ENCODE peak calls at places on chromosome 12, in six cellular contexts. One of them, this sample, is unnamed.

GRCh38 chr12:7271904-7272303 is 32.0 kb upstream of the ACSM4 start:
- DNase-seq in effector memory CD4-positive, alpha-beta T cell: no peak
- DNase-seq in GM12878: no peak
- DNase-seq in tibial artery: no peak
- DNase-seq in stomach: no peak
- DNase-seq in PC-3: no peak
- DNase-seq in this sample: no peak

GRCh38 chr12:57530396-57531142 is 7.9 kb downstream of the MBD6 start:
- DNase-seq in effector memory CD4-positive, alpha-beta T cell: no peak
- DNase-seq in GM12878: no peak
- DNase-seq in tibial artery: no peak
- DNase-seq in stomach: no peak
- DNase-seq in PC-3: no peak
- DNase-seq in this sample: no peak

GRCh38 chr12:76250256-76250655 is 98.0 kb downstream of the BBS10 start:
- DNase-seq in effector memory CD4-positive, alpha-beta T cell: no peak
- DNase-seq in GM12878: no peak
- DNase-seq in tibial artery: no peak
- DNase-seq in stomach: no peak
- DNase-seq in PC-3: peak; percentile 84
- DNase-seq in this sample: no peak

GRCh38 chr12:2057041-2057792 is 4.4 kb downstream of the CACNA1C start:
- DNase-seq in effector memory CD4-positive, alpha-beta T cell: no peak
- DNase-seq in GM12878: no peak
- DNase-seq in tibial artery: peak; percentile 66
- DNase-seq in stomach: peak; percentile 60
- DNase-seq in PC-3: peak; percentile 50
- DNase-seq in this sample: peak; percentile 91

GRCh38 chr12:31326689-31327659 is 1.0 kb upstream of the SINHCAF start:
- DNase-seq in effector memory CD4-positive, alpha-beta T cell: no peak
- DNase-seq in GM12878: no peak
- DNase-seq in tibial artery: no peak
- DNase-seq in stomach: no peak
- DNase-seq in PC-3: no peak
- DNase-seq in this sample: no peak

GRCh38 chr12:13101854-13102375 is 1.6 kb downstream of the GSG1 start:
- DNase-seq in effector memory CD4-positive, alpha-beta T cell: no peak
- DNase-seq in GM12878: no peak
- DNase-seq in tibial artery: no peak
- DNase-seq in stomach: no peak
- DNase-seq in PC-3: peak; percentile 88
- DNase-seq in this sample: no peak

GRCh38 chr12:113912761-113913295 is 53.3 kb downstream of the RBM19 start:
- DNase-seq in effector memory CD4-positive, alpha-beta T cell: no peak
- DNase-seq in GM12878: no peak
- DNase-seq in tibial artery: peak; percentile 36
- DNase-seq in stomach: peak; percentile 60
- DNase-seq in PC-3: peak; percentile 83
- DNase-seq in this sample: peak; percentile 92

GRCh38 chr12:109772622-109773321 is 59.1 kb downstream of the FAM222A start:
- DNase-seq in effector memory CD4-positive, alpha-beta T cell: no peak
- DNase-seq in GM12878: no peak
- DNase-seq in tibial artery: no peak
- DNase-seq in stomach: no peak
- DNase-seq in PC-3: peak; percentile 30
- DNase-seq in this sample: peak; percentile 32

GRCh38 chr12:131397493-131398181 is 313.3 kb upstream of the SFSWAP start:
- DNase-seq in effector memory CD4-positive, alpha-beta T cell: no peak
- DNase-seq in GM12878: no peak
- DNase-seq in tibial artery: no peak
- DNase-seq in stomach: no peak
- DNase-seq in PC-3: no peak
- DNase-seq in this sample: no peak

GRCh38 chr12:116539361-116539771 is 19.8 kb upstream of the MAP1LC3B2 start:
- DNase-seq in effector memory CD4-positive, alpha-beta T cell: no peak
- DNase-seq in GM12878: no peak
- DNase-seq in tibial artery: no peak
- DNase-seq in stomach: no peak
- DNase-seq in PC-3: peak; percentile 72
- DNase-seq in this sample: no peak
- H3K4me3 ChIP-seq in effector memory CD4-positive, alpha-beta T cell: no peak overlapping the region
- H3K4me3 ChIP-seq in GM12878: no peak overlapping the region
- H3K4me3 ChIP-seq in tibial artery: no peak overlapping the region
- H3K4me3 ChIP-seq in stomach: no peak overlapping the region
- H3K4me3 ChIP-seq in PC-3: peak overlapping the region; percentile 6
- H3K4me3 ChIP-seq in this sample: no peak overlapping the region

DNA sequence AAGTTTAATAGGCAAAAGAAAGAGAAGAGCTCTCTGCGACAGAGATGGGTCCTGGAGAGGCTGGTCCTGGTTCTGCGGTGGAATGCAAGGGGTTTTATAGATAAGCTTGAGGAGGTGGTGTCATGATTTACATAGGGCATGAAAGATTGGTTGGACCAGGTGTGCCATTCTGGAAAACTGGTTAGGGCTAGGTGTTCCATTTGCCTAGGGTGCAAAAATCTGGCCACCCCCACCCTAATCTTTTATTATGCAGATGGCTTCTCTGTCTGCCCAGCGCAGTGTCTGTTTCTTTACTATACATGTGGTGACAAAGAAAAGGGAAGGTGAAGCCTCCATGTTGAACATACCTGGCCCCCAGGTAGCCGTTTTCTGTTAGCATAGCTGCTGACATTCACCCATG is 65.4 kb downstream of the ERC1 start:
- DNase-seq in effector memory CD4-positive, alpha-beta T cell: no peak
- DNase-seq in GM12878: no peak
- DNase-seq in tibial artery: no peak
- DNase-seq in stomach: no peak
- DNase-seq in PC-3: no peak
- DNase-seq in this sample: no peak
- H3K27me3 ChIP-seq in effector memory CD4-positive, alpha-beta T cell: no peaks in the 10 kb centered on the region
- H3K27me3 ChIP-seq in GM12878: peaks cover 2% of the 10 kb centered on the region
- H3K27me3 ChIP-seq in tibial artery: no peaks in the 10 kb centered on the region
- H3K27me3 ChIP-seq in stomach: no peaks in the 10 kb centered on the region
- H3K27me3 ChIP-seq in PC-3: no peaks in the 10 kb centered on the region
- H3K27me3 ChIP-seq in this sample: no peaks in the 10 kb centered on the region

GRCh38 chr12:132839558-132840235 is 11.0 kb upstream of the GOLGA3 start:
- DNase-seq in effector memory CD4-positive, alpha-beta T cell: no peak
- DNase-seq in GM12878: no peak
- DNase-seq in tibial artery: no peak
- DNase-seq in stomach: no peak
- DNase-seq in PC-3: no peak
- DNase-seq in this sample: no peak

GRCh38 chr12:132838464-132839080 is 9.9 kb upstream of the GOLGA3 start:
- DNase-seq in effector memory CD4-positive, alpha-beta T cell: no peak
- DNase-seq in GM12878: no peak
- DNase-seq in tibial artery: no peak
- DNase-seq in stomach: no peak
- DNase-seq in PC-3: no peak
- DNase-seq in this sample: no peak

GRCh38 chr12:132842449-132843045 is 13.9 kb upstream of the GOLGA3 start:
- DNase-seq in effector memory CD4-positive, alpha-beta T cell: no peak
- DNase-seq in GM12878: no peak
- DNase-seq in tibial artery: no peak
- DNase-seq in stomach: no peak
- DNase-seq in PC-3: no peak
- DNase-seq in this sample: no peak

GRCh38 chr12:132840536-132840935 is 11.9 kb upstream of the GOLGA3 start:
- DNase-seq in effector memory CD4-positive, alpha-beta T cell: no peak
- DNase-seq in GM12878: no peak
- DNase-seq in tibial artery: no peak
- DNase-seq in stomach: no peak
- DNase-seq in PC-3: no peak
- DNase-seq in this sample: no peak

GRCh38 chr12:132841151-132841550 is 12.5 kb upstream of the GOLGA3 start:
- DNase-seq in effector memory CD4-positive, alpha-beta T cell: no peak
- DNase-seq in GM12878: no peak
- DNase-seq in tibial artery: no peak
- DNase-seq in stomach: no peak
- DNase-seq in PC-3: no peak
- DNase-seq in this sample: no peak
- H3K36me3 ChIP-seq in effector memory CD4-positive, alpha-beta T cell: peaks cover 42% of the 10 kb centered on the region
- H3K36me3 ChIP-seq in GM12878: peaks cover 6% of the 10 kb centered on the region
- H3K36me3 ChIP-seq in tibial artery: peaks cover 49% of the 10 kb centered on the region
- H3K36me3 ChIP-seq in stomach: peaks cover 90% of the 10 kb centered on the region
- H3K36me3 ChIP-seq in PC-3: peaks cover 20% of the 10 kb centered on the region
- H3K36me3 ChIP-seq in this sample: peaks cover 7% of the 10 kb centered on the region

GRCh38 chr12:94670885-94671284 is 20.5 kb upstream of the TMCC3 start:
- DNase-seq in effector memory CD4-positive, alpha-beta T cell: no peak
- DNase-seq in GM12878: no peak
- DNase-seq in tibial artery: no peak
- DNase-seq in stomach: no peak
- DNase-seq in PC-3: no peak
- DNase-seq in this sample: no peak
- H3K4me3 ChIP-seq in effector memory CD4-positive, alpha-beta T cell: no peak overlapping the region
- H3K4me3 ChIP-seq in GM12878: no peak overlapping the region
- H3K4me3 ChIP-seq in tibial artery: no peak overlapping the region
- H3K4me3 ChIP-seq in stomach: no peak overlapping the region
- H3K4me3 ChIP-seq in PC-3: no peak overlapping the region
- H3K4me3 ChIP-seq in this sample: no peak overlapping the region

GRCh38 chr12:53958128-53958527 is 3.4 kb downstream of the HOXC12 start:
- DNase-seq in effector memory CD4-positive, alpha-beta T cell: no peak
- DNase-seq in GM12878: no peak
- DNase-seq in tibial artery: no peak
- DNase-seq in stomach: no peak
- DNase-seq in PC-3: no peak
- DNase-seq in this sample: no peak

GRCh38 chr12:53961025-53961761 is 6.5 kb downstream of the HOXC12 start:
- DNase-seq in effector memory CD4-positive, alpha-beta T cell: no peak
- DNase-seq in GM12878: no peak
- DNase-seq in tibial artery: no peak
- DNase-seq in stomach: no peak
- DNase-seq in PC-3: no peak
- DNase-seq in this sample: peak; percentile 83

GRCh38 chr12:53963005-53963404 is 8.3 kb downstream of the HOXC12 start:
- DNase-seq in effector memory CD4-positive, alpha-beta T cell: no peak
- DNase-seq in GM12878: no peak
- DNase-seq in tibial artery: no peak
- DNase-seq in stomach: no peak
- DNase-seq in PC-3: no peak
- DNase-seq in this sample: no peak

GRCh38 chr12:53959314-53959713 is 4.6 kb downstream of the HOXC12 start:
- DNase-seq in effector memory CD4-positive, alpha-beta T cell: no peak
- DNase-seq in GM12878: no peak
- DNase-seq in tibial artery: no peak
- DNase-seq in stomach: no peak
- DNase-seq in PC-3: no peak
- DNase-seq in this sample: no peak

DNA sequence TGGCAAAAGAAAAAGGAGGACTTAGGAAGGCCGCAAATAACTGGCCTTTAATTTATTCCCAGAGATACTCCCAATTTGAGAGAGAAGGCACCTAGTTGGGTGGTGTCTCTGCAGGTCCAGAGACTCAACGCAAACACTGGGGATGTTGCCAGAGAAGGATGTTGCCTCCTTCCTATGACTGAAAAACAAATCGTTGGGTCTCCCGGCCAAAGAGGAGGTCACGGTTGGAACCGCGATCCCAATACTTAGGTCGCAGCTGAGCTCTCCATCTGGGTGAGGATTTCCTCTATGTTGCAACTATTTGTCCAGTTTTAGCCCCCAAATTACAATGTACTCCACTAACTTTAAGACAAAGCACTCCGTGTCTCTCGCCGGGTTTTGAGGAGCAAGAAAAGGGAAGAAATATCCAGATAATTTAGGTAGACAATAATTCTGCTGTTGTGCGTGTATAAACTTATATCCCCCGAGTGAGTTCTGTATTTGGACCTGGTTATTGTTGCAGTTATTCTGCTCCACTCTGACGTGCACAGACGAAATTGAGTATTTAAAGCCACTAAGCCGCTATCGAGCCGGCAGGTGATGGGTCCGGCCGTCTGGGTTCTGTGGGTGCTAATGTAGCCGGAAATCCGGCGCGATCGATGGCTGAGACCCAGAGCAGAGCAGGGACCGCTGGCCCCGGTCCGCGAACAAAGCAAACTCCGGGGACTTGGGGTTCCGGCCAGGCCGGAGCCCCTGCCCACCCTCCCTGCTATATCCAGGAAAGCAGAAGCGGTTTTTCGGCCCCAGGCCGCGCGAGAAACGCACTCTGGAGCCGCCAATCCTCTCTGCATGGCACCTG is 5.7 kb downstream of the HOXC12 start:
- DNase-seq in effector memory CD4-positive, alpha-beta T cell: no peak
- DNase-seq in GM12878: no peak
- DNase-seq in tibial artery: no peak
- DNase-seq in stomach: no peak
- DNase-seq in PC-3: no peak
- DNase-seq in this sample: no peak
- H3K27me3 ChIP-seq in effector memory CD4-positive, alpha-beta T cell: peaks cover 80% of the 10 kb centered on the region
- H3K27me3 ChIP-seq in GM12878: peaks cover 68% of the 10 kb centered on the region
- H3K27me3 ChIP-seq in tibial artery: peaks cover 20% of the 10 kb centered on the region
- H3K27me3 ChIP-seq in stomach: peaks cover 100% of the 10 kb centered on the region
- H3K27me3 ChIP-seq in PC-3: no peaks in the 10 kb centered on the region
- H3K27me3 ChIP-seq in this sample: peaks cover 100% of the 10 kb centered on the region

DNA sequence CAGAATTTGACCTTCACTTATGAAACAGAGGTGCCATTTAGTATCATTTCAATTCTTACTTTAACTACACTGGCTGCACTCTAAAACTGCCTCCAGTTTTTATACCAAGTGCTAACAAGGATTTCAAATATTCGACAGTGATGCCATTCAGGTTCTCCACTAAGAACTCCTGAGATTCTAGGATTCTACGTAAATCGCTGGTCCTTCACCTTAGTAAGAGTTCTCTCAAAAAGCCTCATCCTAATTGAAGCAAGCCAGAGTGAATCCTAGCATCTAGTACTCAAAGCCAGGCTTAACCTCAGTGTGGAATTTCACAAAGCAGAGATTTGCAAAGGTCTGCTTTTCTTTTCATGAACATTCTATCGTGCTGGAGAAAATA is 3.5 kb downstream of the SLC38A2 start:
- DNase-seq in effector memory CD4-positive, alpha-beta T cell: no peak
- DNase-seq in GM12878: no peak
- DNase-seq in tibial artery: no peak
- DNase-seq in stomach: no peak
- DNase-seq in PC-3: no peak
- DNase-seq in this sample: no peak
- H3K36me3 ChIP-seq in effector memory CD4-positive, alpha-beta T cell: peaks cover 62% of the 10 kb centered on the region
- H3K36me3 ChIP-seq in GM12878: peaks cover 2% of the 10 kb centered on the region
- H3K36me3 ChIP-seq in tibial artery: peaks cover 71% of the 10 kb centered on the region
- H3K36me3 ChIP-seq in stomach: peaks cover 71% of the 10 kb centered on the region
- H3K36me3 ChIP-seq in PC-3: peaks cover 69% of the 10 kb centered on the region
- H3K36me3 ChIP-seq in this sample: peaks cover 57% of the 10 kb centered on the region

GRCh38 chr12:123076604-123077297 is 74.1 kb downstream of the PITPNM2 start:
- DNase-seq in effector memory CD4-positive, alpha-beta T cell: no peak
- DNase-seq in GM12878: no peak
- DNase-seq in tibial artery: no peak
- DNase-seq in stomach: no peak
- DNase-seq in PC-3: peak; percentile 30
- DNase-seq in this sample: no peak
- H3K4me3 ChIP-seq in effector memory CD4-positive, alpha-beta T cell: peak overlapping the region; percentile 49
- H3K4me3 ChIP-seq in GM12878: no peak overlapping the region
- H3K4me3 ChIP-seq in tibial artery: no peak overlapping the region
- H3K4me3 ChIP-seq in stomach: no peak overlapping the region
- H3K4me3 ChIP-seq in PC-3: no peak overlapping the region
- H3K4me3 ChIP-seq in this sample: no peak overlapping the region

GRCh38 chr12:54055522-54055921 is 1.9 kb downstream of the HOXC4 start:
- DNase-seq in effector memory CD4-positive, alpha-beta T cell: no peak
- DNase-seq in GM12878: no peak
- DNase-seq in tibial artery: no peak
- DNase-seq in stomach: no peak
- DNase-seq in PC-3: no peak
- DNase-seq in this sample: no peak
- H3K27me3 ChIP-seq in effector memory CD4-positive, alpha-beta T cell: peaks cover 51% of the 10 kb centered on the region
- H3K27me3 ChIP-seq in GM12878: no peaks in the 10 kb centered on the region
- H3K27me3 ChIP-seq in tibial artery: no peaks in the 10 kb centered on the region
- H3K27me3 ChIP-seq in stomach: peaks cover 63% of the 10 kb centered on the region
- H3K27me3 ChIP-seq in PC-3: peaks cover 8% of the 10 kb centered on the region
- H3K27me3 ChIP-seq in this sample: peaks cover 99% of the 10 kb centered on the region

This sample was measured in H7.